ENCODE peak calls at places on chromosomes 16 and 17, in ten cellular contexts. K, A, S, B, N, U, L, G, H and P are unnamed samples.

GRCh38 chr17:43880420-43880991 is 26.8 kb downstream of the MPP2 start:
- DNase-seq in A (peak; percentile 73), N (peak; percentile 74), S (peak; percentile 13), H (no peak), B (no peak), L (peak; percentile 37), U (peak; percentile 64), G (peak; percentile 74), K (no peak), P (no peak)

GRCh38 chr16:81076566-81077076 is 417 bp downstream of the C16orf46 start:
- DNase-seq in U (peak; percentile 89), G (peak; percentile 87), B (peak; percentile 41), A (peak; percentile 88), S (peak; percentile 82), L (peak; percentile 86), K (peak; percentile 88), H (peak; percentile 76), N (peak; percentile 91), P (peak; percentile 85)

GRCh38 chr16:10862432-10862831 is 14.6 kb upstream of the CIITA start:
- DNase-seq in H (peak; percentile 54), N (no peak), U (peak; percentile 81), B (no peak), G (peak; percentile 27), L (no peak), K (peak; percentile 75), S (peak; percentile 80), A (no peak), P (peak; percentile 79)

GRCh38 chr17:44010966-44011647 is 3.7 kb downstream of the TMEM101 start:
- DNase-seq in N (no peak), H (peak; percentile 79), S (no peak), A (no peak), L (no peak), G (no peak), U (no peak), B (peak; percentile 60), K (no peak), P (no peak)

GRCh38 chr16:89821438-89822187 is 5.2 kb upstream of the FANCA start:
- DNase-seq in N (no peak), S (no peak), A (no peak), B (no peak), K (no peak), G (no peak), H (no peak), L (no peak), U (no peak), P (no peak)

GRCh38 chr17:79852748-79853147 is 13.5 kb upstream of the CBX4 start:
- DNase-seq in B (no peak), N (no peak), S (peak; percentile 30), L (no peak), H (peak; percentile 52), U (no peak), G (peak; percentile 63), A (no peak), K (no peak), P (no peak)

GRCh38 chr16:17266606-17267313 is 204.0 kb downstream of the XYLT1 start:
- DNase-seq in K (no peak), G (no peak), L (no peak), N (no peak), U (no peak), H (no peak), S (no peak), B (no peak), A (peak; percentile 38), P (no peak)

GRCh38 chr17:78314683-78315354 is 45.1 kb downstream of the SOCS3 start:
- DNase-seq in A (peak; percentile 38), G (no peak), B (no peak), L (no peak), N (no peak), H (no peak), S (no peak), K (no peak), U (no peak), P (no peak)

GRCh38 chr17:41579484-41580243 is 7.0 kb downstream of the KRT14 start:
- DNase-seq in B (peak; percentile 6), G (peak; percentile 87), A (peak; percentile 97), H (peak; percentile 54), K (peak; percentile 73), L (peak; percentile 65), S (peak; percentile 76), N (peak; percentile 91), U (peak; percentile 80), P (peak; percentile 73)
- TF ChIP-seq CTCF in B (peak; percentile 76), G (peak; percentile 69), A (peak; percentile 84), H (peak; percentile 63), K (peak; percentile 66), L (peak; percentile 77), S (peak; percentile 94), N (peak; percentile 76), U (peak; percentile 66), P (peak; percentile 42)

GRCh38 chr16:49699718-49700117 is 156.2 kb downstream of the ZNF423 start:
- DNase-seq in G (no peak), U (no peak), B (no peak), S (no peak), H (no peak), A (no peak), K (no peak), N (no peak), L (no peak), P (no peak)

GRCh38 chr16:49701867-49702494 is 153.9 kb downstream of the ZNF423 start:
- DNase-seq in L (no peak), B (no peak), N (peak; percentile 90), S (peak; percentile 93), U (no peak), K (peak; percentile 73), H (no peak), G (no peak), A (peak; percentile 83), P (peak; percentile 90)

GRCh38 chr16:49700222-49700927 is 155.5 kb downstream of the ZNF423 start:
- DNase-seq in S (peak; percentile 92), G (no peak), B (no peak), N (peak; percentile 64), H (no peak), A (peak; percentile 60), K (peak; percentile 54), L (no peak), U (no peak), P (peak; percentile 81)

GRCh38 chr16:49698931-49699715 is 156.8 kb downstream of the ZNF423 start:
- DNase-seq in B (no peak), H (no peak), A (peak; percentile 34), S (peak; percentile 79), U (no peak), L (no peak), K (peak; percentile 62), G (no peak), N (peak; percentile 30), P (peak; percentile 87)

DNA sequence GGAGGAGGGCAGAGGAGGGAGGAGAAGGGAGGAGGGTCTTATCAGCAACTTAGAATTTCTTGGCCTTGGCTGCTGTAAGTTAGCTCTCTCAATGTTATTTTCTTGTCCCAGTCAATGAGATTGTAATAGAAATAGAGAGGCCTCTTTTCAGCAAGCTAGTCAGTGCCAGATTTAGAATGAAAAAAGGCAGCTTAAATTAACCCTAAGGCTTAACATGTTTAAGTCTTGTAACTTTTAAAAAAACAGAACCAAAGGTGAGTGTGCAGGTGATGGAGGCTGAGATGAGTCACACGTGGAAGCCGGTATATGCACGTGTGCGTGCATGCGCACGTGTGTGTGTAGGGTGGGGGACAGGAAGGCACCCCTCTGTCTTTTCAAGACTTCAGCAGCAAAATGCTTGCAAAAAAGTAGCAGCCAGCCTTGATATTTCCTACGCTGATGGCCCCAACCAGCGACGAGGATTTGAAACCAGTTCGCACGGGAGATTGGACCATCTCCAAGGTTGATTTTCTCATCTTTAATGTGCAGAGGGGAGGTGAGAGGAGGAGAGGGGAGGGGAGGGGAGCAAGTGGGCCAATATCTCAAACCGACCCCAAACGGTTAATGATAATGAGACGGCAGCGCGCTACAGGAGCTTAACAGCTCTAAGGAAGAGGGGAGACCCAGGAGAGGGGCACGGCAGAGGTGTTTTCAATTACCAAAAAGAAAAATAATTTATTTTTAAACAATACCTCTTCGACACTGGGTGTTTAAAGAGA is 154.8 kb downstream of the ZNF423 start:
- DNase-seq in A (peak; percentile 36), H (no peak), B (no peak), S (no peak), K (no peak), N (peak; percentile 60), G (no peak), U (no peak), L (no peak), P (no peak)
- H3K4me3 ChIP-seq in A (peak overlapping the region; percentile 24), H (no peak overlapping the region), B (no peak overlapping the region), S (no peak overlapping the region), K (no peak overlapping the region), N (peak overlapping the region; percentile 36), G (no peak overlapping the region), U (no peak overlapping the region), L (no peak overlapping the region), P (no peak overlapping the region)

GRCh38 chr17:2400877-2401425 is at the start of gene MNT:
- DNase-seq in G (peak; percentile 97), H (peak; percentile 92), L (peak; percentile 95), S (peak; percentile 99), A (peak; percentile 92), B (peak; percentile 83), N (peak; percentile 97), K (peak; percentile 95), U (peak; percentile 96), P (peak; percentile 97)

GRCh38 chr17:2398655-2399571 is 1.9 kb downstream of the MNT start:
- DNase-seq in S (peak; percentile 85), L (peak; percentile 25), U (peak; percentile 84), K (no peak), G (peak; percentile 82), B (no peak), H (peak; percentile 78), A (peak; percentile 84), N (peak; percentile 80), P (no peak)

GRCh38 chr17:2400474-2400866 is 390 bp downstream of the MNT start:
- DNase-seq in L (peak; percentile 79), S (peak; percentile 60), B (no peak), H (no peak), G (peak; percentile 69), N (peak; percentile 90), A (peak; percentile 83), U (peak; percentile 82), K (no peak), P (no peak)

GRCh38 chr17:2398188-2398587 is 2.7 kb downstream of the MNT start:
- DNase-seq in S (no peak), H (no peak), U (no peak), N (no peak), A (no peak), B (no peak), G (no peak), L (no peak), K (no peak), P (no peak)

DNA sequence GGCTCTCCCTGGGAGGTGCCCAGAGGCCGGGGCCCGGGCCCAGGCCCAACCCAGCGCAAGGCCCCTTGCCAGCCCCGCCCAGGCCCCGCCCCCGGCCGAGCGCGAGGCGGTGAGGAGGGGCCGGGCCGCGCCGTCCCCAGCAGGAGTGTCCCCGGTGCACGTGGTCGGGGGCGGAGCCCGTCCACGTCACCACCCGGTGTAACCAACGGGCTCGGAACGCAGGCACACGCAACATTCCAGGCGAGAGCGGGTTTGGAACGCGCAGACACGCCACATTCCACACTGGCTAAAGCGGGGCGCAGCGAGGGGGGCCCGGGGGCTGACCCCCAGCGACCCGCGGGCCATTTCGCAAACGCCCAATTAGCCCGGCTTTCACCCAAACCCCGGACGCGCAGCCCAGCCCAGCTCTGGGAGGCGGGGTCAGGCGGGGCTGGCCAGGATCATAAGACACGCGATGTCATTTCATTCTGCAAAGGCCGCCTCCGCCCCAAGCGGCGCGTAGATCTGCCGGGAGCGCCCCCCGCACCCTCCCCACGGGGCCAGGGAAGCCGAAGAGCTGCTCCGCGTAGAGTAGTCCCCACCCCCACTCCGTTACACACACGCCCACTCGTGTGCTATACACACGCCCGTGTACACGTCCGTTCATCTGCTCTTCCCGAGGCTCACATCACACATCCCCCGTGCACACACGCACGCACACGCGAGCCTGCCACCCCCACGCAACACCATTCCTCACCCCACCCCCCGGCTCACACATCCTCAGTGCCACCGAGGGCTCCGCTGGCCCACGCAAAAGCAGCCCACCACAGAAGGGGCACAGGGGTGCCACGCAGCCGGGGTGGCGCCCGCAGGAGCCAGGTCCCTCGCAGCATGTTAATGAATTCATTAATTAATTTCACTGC is 1.0 kb downstream of the MNT start:
- DNase-seq in L (peak; percentile 94), N (peak; percentile 98), H (peak; percentile 94), G (peak; percentile 98), S (peak; percentile 98), B (peak; percentile 88), U (peak; percentile 97), A (peak; percentile 97), K (peak; percentile 95), P (peak; percentile 96)
- TF ChIP-seq CTCF in L (no peak), N (no peak), H (no peak), G (no peak), S (no peak), B (no peak), U (no peak), A (no peak), K (no peak), P (no peak)

DNA sequence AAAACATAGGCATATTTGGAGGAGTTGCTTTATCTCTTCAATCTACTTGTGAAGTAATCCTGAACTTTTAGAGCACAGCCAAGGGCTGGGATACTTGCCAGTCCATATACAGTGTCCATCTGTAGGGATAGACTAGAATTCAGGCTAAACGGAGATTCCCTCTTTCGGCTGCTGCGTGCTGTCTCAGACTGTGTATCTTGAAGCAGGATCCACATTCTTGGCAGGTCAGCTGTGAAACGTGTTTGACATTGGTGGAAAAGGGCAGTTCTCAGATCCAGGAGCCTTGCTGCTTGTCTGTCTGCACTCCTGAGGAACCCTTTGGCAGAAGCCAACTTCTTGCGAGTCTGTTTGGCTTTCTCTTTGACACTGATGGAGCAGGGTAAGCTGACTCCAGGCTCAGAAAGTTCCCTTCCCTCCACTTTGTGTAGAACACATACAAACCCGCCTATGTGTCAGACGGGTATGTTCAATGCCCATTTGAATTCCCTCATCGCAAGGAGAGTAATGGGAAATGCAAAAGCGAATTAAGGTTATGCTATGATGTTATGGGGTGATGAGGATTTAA is 221.8 kb downstream of the MAP2K4 start:
- DNase-seq in K (no peak), B (peak; percentile 8), S (no peak), H (peak; percentile 48), U (no peak), G (no peak), N (no peak), A (no peak), L (no peak), P (no peak)
- H3K4me3 ChIP-seq in K (no peak overlapping the region), B (no peak overlapping the region), S (no peak overlapping the region), H (no peak overlapping the region), U (no peak overlapping the region), G (no peak overlapping the region), N (no peak overlapping the region), A (no peak overlapping the region), L (no peak overlapping the region), P (no peak overlapping the region)